ENCODE peak calls at places on chromosomes 1 and 21, in seven cellular contexts. One of them, this sample, is unnamed.

GRCh38 chr21:24428539-24429186 is 1178.6 kb downstream of the MRPL39 start:
- DNase-seq in ACHN: no peak
- DNase-seq in skeletal muscle cell: no peak
- DNase-seq in myocyte: no peak
- DNase-seq in HuH-7: no peak
- DNase-seq in aorta: no peak
- DNase-seq in activated CD8-positive, alpha-beta memory T cell treated with anti-CD3 and anti-CD28 coated beads for 4 hours: peak
- DNase-seq in this sample: no peak

GRCh38 chr1:160419838-160420169 is 19.4 kb downstream of the VANGL2 start:
- DNase-seq in skeletal muscle cell: no peak
- DNase-seq in activated CD8-positive, alpha-beta memory T cell treated with anti-CD3 and anti-CD28 coated beads for 4 hours: no peak
- DNase-seq in ACHN: no peak
- DNase-seq in aorta: no peak
- DNase-seq in myocyte: no peak
- DNase-seq in HuH-7: no peak
- DNase-seq in this sample: no peak

GRCh38 chr1:230694464-230694863 is 19.5 kb downstream of the AGT start:
- DNase-seq in ACHN: no peak
- DNase-seq in myocyte: no peak
- DNase-seq in skeletal muscle cell: no peak
- DNase-seq in HuH-7: no peak
- DNase-seq in aorta: no peak
- DNase-seq in activated CD8-positive, alpha-beta memory T cell treated with anti-CD3 and anti-CD28 coated beads for 4 hours: no peak
- DNase-seq in this sample: no peak

GRCh38 chr1:117796226-117796625 is 133.2 kb downstream of the GDAP2 start:
- DNase-seq in HuH-7: no peak
- DNase-seq in activated CD8-positive, alpha-beta memory T cell treated with anti-CD3 and anti-CD28 coated beads for 4 hours: no peak
- DNase-seq in skeletal muscle cell: no peak
- DNase-seq in aorta: no peak
- DNase-seq in ACHN: no peak
- DNase-seq in myocyte: no peak
- DNase-seq in this sample: no peak

GRCh38 chr1:236530959-236531358 is 7.2 kb downstream of the LGALS8 start:
- DNase-seq in ACHN: no peak
- DNase-seq in HuH-7: no peak
- DNase-seq in activated CD8-positive, alpha-beta memory T cell treated with anti-CD3 and anti-CD28 coated beads for 4 hours: no peak
- DNase-seq in myocyte: no peak
- DNase-seq in skeletal muscle cell: no peak
- DNase-seq in aorta: no peak
- DNase-seq in this sample: no peak

GRCh38 chr1:153402226-153402625 is 11.4 kb upstream of the S100A8 start:
- DNase-seq in HuH-7: no peak
- DNase-seq in skeletal muscle cell: no peak
- DNase-seq in aorta: no peak
- DNase-seq in myocyte: no peak
- DNase-seq in activated CD8-positive, alpha-beta memory T cell treated with anti-CD3 and anti-CD28 coated beads for 4 hours: no peak
- DNase-seq in ACHN: no peak
- DNase-seq in this sample: no peak

GRCh38 chr1:101182627-101183387 is 54.0 kb upstream of the S1PR1 start:
- DNase-seq in activated CD8-positive, alpha-beta memory T cell treated with anti-CD3 and anti-CD28 coated beads for 4 hours: no peak
- DNase-seq in aorta: no peak
- DNase-seq in ACHN: no peak
- DNase-seq in HuH-7: no peak
- DNase-seq in myocyte: no peak
- DNase-seq in skeletal muscle cell: no peak
- DNase-seq in this sample: no peak

GRCh38 chr21:45528028-45528705 is 14.1 kb downstream of the SLC19A1 start:
- DNase-seq in activated CD8-positive, alpha-beta memory T cell treated with anti-CD3 and anti-CD28 coated beads for 4 hours: no peak
- DNase-seq in HuH-7: no peak
- DNase-seq in ACHN: no peak
- DNase-seq in aorta: peak
- DNase-seq in skeletal muscle cell: no peak
- DNase-seq in myocyte: no peak
- DNase-seq in this sample: peak

GRCh38 chr1:27736252-27736651 is 10.5 kb downstream of the FAM76A start:
- DNase-seq in skeletal muscle cell: no peak
- DNase-seq in aorta: no peak
- DNase-seq in activated CD8-positive, alpha-beta memory T cell treated with anti-CD3 and anti-CD28 coated beads for 4 hours: no peak
- DNase-seq in HuH-7: no peak
- DNase-seq in myocyte: no peak
- DNase-seq in ACHN: no peak
- DNase-seq in this sample: no peak

GRCh38 chr21:46117586-46118304 is 19.8 kb downstream of the COL6A2 start:
- DNase-seq in ACHN: no peak
- DNase-seq in skeletal muscle cell: no peak
- DNase-seq in myocyte: no peak
- DNase-seq in HuH-7: no peak
- DNase-seq in aorta: peak
- DNase-seq in activated CD8-positive, alpha-beta memory T cell treated with anti-CD3 and anti-CD28 coated beads for 4 hours: no peak
- DNase-seq in this sample: peak

GRCh38 chr1:238399558-238399957 is 508.8 kb upstream of the ZP4 start:
- DNase-seq in HuH-7: peak
- DNase-seq in activated CD8-positive, alpha-beta memory T cell treated with anti-CD3 and anti-CD28 coated beads for 4 hours: no peak
- DNase-seq in ACHN: no peak
- DNase-seq in aorta: no peak
- DNase-seq in myocyte: no peak
- DNase-seq in skeletal muscle cell: no peak
- DNase-seq in this sample: no peak

GRCh38 chr1:228091084-228091483 is 8.6 kb downstream of the ARF1 start:
- DNase-seq in myocyte: no peak
- DNase-seq in skeletal muscle cell: no peak
- DNase-seq in aorta: no peak
- DNase-seq in ACHN: no peak
- DNase-seq in activated CD8-positive, alpha-beta memory T cell treated with anti-CD3 and anti-CD28 coated beads for 4 hours: no peak
- DNase-seq in HuH-7: no peak
- DNase-seq in this sample: no peak

GRCh38 chr1:4088676-4089075 is 188.6 kb upstream of the C1orf174 start:
- DNase-seq in skeletal muscle cell: no peak
- DNase-seq in myocyte: no peak
- DNase-seq in HuH-7: no peak
- DNase-seq in aorta: no peak
- DNase-seq in ACHN: no peak
- DNase-seq in activated CD8-positive, alpha-beta memory T cell treated with anti-CD3 and anti-CD28 coated beads for 4 hours: no peak
- DNase-seq in this sample: no peak

GRCh38 chr1:168628807-168629206 is 52.4 kb downstream of the XCL1 start:
- DNase-seq in aorta: no peak
- DNase-seq in ACHN: peak
- DNase-seq in skeletal muscle cell: peak
- DNase-seq in activated CD8-positive, alpha-beta memory T cell treated with anti-CD3 and anti-CD28 coated beads for 4 hours: no peak
- DNase-seq in myocyte: peak
- DNase-seq in HuH-7: no peak
- DNase-seq in this sample: no peak

GRCh38 chr1:244180256-244180655 is 129.2 kb downstream of the ZBTB18 start:
- DNase-seq in HuH-7: no peak
- DNase-seq in myocyte: no peak
- DNase-seq in skeletal muscle cell: no peak
- DNase-seq in aorta: no peak
- DNase-seq in ACHN: no peak
- DNase-seq in activated CD8-positive, alpha-beta memory T cell treated with anti-CD3 and anti-CD28 coated beads for 4 hours: no peak
- DNase-seq in this sample: no peak

GRCh38 chr1:12580054-12580887 is 37.7 kb downstream of the DHRS3 start:
- DNase-seq in HuH-7: no peak
- DNase-seq in skeletal muscle cell: no peak
- DNase-seq in ACHN: no peak
- DNase-seq in activated CD8-positive, alpha-beta memory T cell treated with anti-CD3 and anti-CD28 coated beads for 4 hours: no peak
- DNase-seq in aorta: peak
- DNase-seq in myocyte: peak
- DNase-seq in this sample: no peak

GRCh38 chr21:42162831-42163510 is 56.0 kb upstream of the ABCG1 start:
- DNase-seq in HuH-7: no peak
- DNase-seq in activated CD8-positive, alpha-beta memory T cell treated with anti-CD3 and anti-CD28 coated beads for 4 hours: no peak
- DNase-seq in skeletal muscle cell: no peak
- DNase-seq in aorta: no peak
- DNase-seq in ACHN: no peak
- DNase-seq in myocyte: no peak
- DNase-seq in this sample: no peak

GRCh38 chr1:1438531-1439381 is 3.3 kb downstream of the VWA1 start:
- DNase-seq in skeletal muscle cell: no peak
- DNase-seq in ACHN: no peak
- DNase-seq in myocyte: no peak
- DNase-seq in HuH-7: no peak
- DNase-seq in aorta: no peak
- DNase-seq in activated CD8-positive, alpha-beta memory T cell treated with anti-CD3 and anti-CD28 coated beads for 4 hours: no peak
- DNase-seq in this sample: no peak

GRCh38 chr1:3472906-3473305 is 18.4 kb downstream of the ARHGEF16 start:
- DNase-seq in HuH-7: no peak
- DNase-seq in aorta: no peak
- DNase-seq in activated CD8-positive, alpha-beta memory T cell treated with anti-CD3 and anti-CD28 coated beads for 4 hours: no peak
- DNase-seq in ACHN: no peak
- DNase-seq in myocyte: no peak
- DNase-seq in skeletal muscle cell: no peak
- DNase-seq in this sample: no peak

GRCh38 chr1:200314085-200314750 is 95.6 kb downstream of the ZNF281 start:
- DNase-seq in myocyte: no peak
- DNase-seq in activated CD8-positive, alpha-beta memory T cell treated with anti-CD3 and anti-CD28 coated beads for 4 hours: no peak
- DNase-seq in aorta: no peak
- DNase-seq in skeletal muscle cell: peak
- DNase-seq in ACHN: no peak
- DNase-seq in HuH-7: peak
- DNase-seq in this sample: no peak

GRCh38 chr1:27862671-27863551 is 9.4 kb upstream of the THEMIS2 start:
- DNase-seq in activated CD8-positive, alpha-beta memory T cell treated with anti-CD3 and anti-CD28 coated beads for 4 hours: no peak
- DNase-seq in HuH-7: no peak
- DNase-seq in ACHN: peak
- DNase-seq in aorta: peak
- DNase-seq in skeletal muscle cell: peak
- DNase-seq in myocyte: peak
- DNase-seq in this sample: peak

GRCh38 chr1:91645031-91645430 is 144.4 kb downstream of the CDC7 start:
- DNase-seq in ACHN: no peak
- DNase-seq in aorta: no peak
- DNase-seq in HuH-7: no peak
- DNase-seq in activated CD8-positive, alpha-beta memory T cell treated with anti-CD3 and anti-CD28 coated beads for 4 hours: no peak
- DNase-seq in skeletal muscle cell: no peak
- DNase-seq in myocyte: no peak
- DNase-seq in this sample: no peak

GRCh38 chr21:41926068-41926806 is 27.6 kb downstream of the C2CD2 start:
- DNase-seq in ACHN: peak
- DNase-seq in activated CD8-positive, alpha-beta memory T cell treated with anti-CD3 and anti-CD28 coated beads for 4 hours: peak
- DNase-seq in HuH-7: peak
- DNase-seq in aorta: no peak
- DNase-seq in myocyte: peak
- DNase-seq in skeletal muscle cell: no peak
- DNase-seq in this sample: no peak

GRCh38 chr1:50503515-50503914 is 80.3 kb upstream of the DMRTA2 start:
- DNase-seq in skeletal muscle cell: no peak
- DNase-seq in aorta: no peak
- DNase-seq in myocyte: no peak
- DNase-seq in ACHN: no peak
- DNase-seq in HuH-7: no peak
- DNase-seq in activated CD8-positive, alpha-beta memory T cell treated with anti-CD3 and anti-CD28 coated beads for 4 hours: no peak
- DNase-seq in this sample: no peak

GRCh38 chr1:167121375-167122120 is 27.7 kb downstream of the STYXL2 start:
- DNase-seq in skeletal muscle cell: no peak
- DNase-seq in myocyte: no peak
- DNase-seq in aorta: peak
- DNase-seq in activated CD8-positive, alpha-beta memory T cell treated with anti-CD3 and anti-CD28 coated beads for 4 hours: no peak
- DNase-seq in ACHN: no peak
- DNase-seq in HuH-7: no peak
- DNase-seq in this sample: no peak

GRCh38 chr1:161981126-161981525 is 42.5 kb downstream of the OLFML2B start:
- DNase-seq in skeletal muscle cell: no peak
- DNase-seq in ACHN: no peak
- DNase-seq in activated CD8-positive, alpha-beta memory T cell treated with anti-CD3 and anti-CD28 coated beads for 4 hours: no peak
- DNase-seq in HuH-7: no peak
- DNase-seq in myocyte: no peak
- DNase-seq in aorta: no peak
- DNase-seq in this sample: no peak

GRCh38 chr21:32812035-32812434 is 40.5 kb upstream of the PAXBP1 start:
- DNase-seq in HuH-7: no peak
- DNase-seq in skeletal muscle cell: no peak
- DNase-seq in ACHN: no peak
- DNase-seq in myocyte: peak
- DNase-seq in aorta: no peak
- DNase-seq in activated CD8-positive, alpha-beta memory T cell treated with anti-CD3 and anti-CD28 coated beads for 4 hours: no peak
- DNase-seq in this sample: peak

GRCh38 chr1:33377013-33377412 is 53.9 kb downstream of the PHC2 start:
- DNase-seq in ACHN: no peak
- DNase-seq in activated CD8-positive, alpha-beta memory T cell treated with anti-CD3 and anti-CD28 coated beads for 4 hours: no peak
- DNase-seq in skeletal muscle cell: no peak
- DNase-seq in aorta: no peak
- DNase-seq in myocyte: no peak
- DNase-seq in HuH-7: no peak
- DNase-seq in this sample: no peak

GRCh38 chr1:77994117-77994516 is 10.6 kb upstream of the DNAJB4 start:
- DNase-seq in myocyte: peak
- DNase-seq in skeletal muscle cell: no peak
- DNase-seq in HuH-7: no peak
- DNase-seq in aorta: no peak
- DNase-seq in ACHN: no peak
- DNase-seq in activated CD8-positive, alpha-beta memory T cell treated with anti-CD3 and anti-CD28 coated beads for 4 hours: no peak
- DNase-seq in this sample: no peak

GRCh38 chr1:101181930-101182329 is 54.9 kb upstream of the S1PR1 start:
- DNase-seq in myocyte: no peak
- DNase-seq in skeletal muscle cell: no peak
- DNase-seq in ACHN: no peak
- DNase-seq in aorta: no peak
- DNase-seq in HuH-7: no peak
- DNase-seq in activated CD8-positive, alpha-beta memory T cell treated with anti-CD3 and anti-CD28 coated beads for 4 hours: no peak
- DNase-seq in this sample: no peak

GRCh38 chr1:169109561-169110134 is 3.2 kb downstream of the ATP1B1 start:
- DNase-seq in aorta: no peak
- DNase-seq in HuH-7: peak
- DNase-seq in ACHN: peak
- DNase-seq in activated CD8-positive, alpha-beta memory T cell treated with anti-CD3 and anti-CD28 coated beads for 4 hours: no peak
- DNase-seq in myocyte: peak
- DNase-seq in skeletal muscle cell: no peak
- DNase-seq in this sample: peak